ENCODE peak calls at places on chromosomes 7 and 10, in four cellular contexts. I, R, K and Y are unnamed samples.

GRCh38 chr7:81284576-81284975 is 365.7 kb upstream of the SEMA3C start:
- DNase-seq in I (no peak), R (peak), K (no peak), Y (no peak)

GRCh38 chr7:80611779-80612178 is 26.7 kb upstream of the CD36 start:
- DNase-seq in I (peak), R (peak), K (no peak), Y (no peak)

GRCh38 chr7:38975944-38976392 is 1.7 kb upstream of the POU6F2 start:
- DNase-seq in I (no peak), R (no peak), K (no peak), Y (no peak)

GRCh38 chr10:131573256-131574215 is 262.0 kb upstream of the TCERG1L start:
- DNase-seq in I (no peak), R (no peak), K (no peak), Y (no peak)

GRCh38 chr10:110010076-110011069 is 2.6 kb downstream of the ADD3 start:
- DNase-seq in I (peak), R (no peak), K (peak), Y (no peak)

GRCh38 chr7:7119668-7120208 is 62.6 kb upstream of the C1GALT1 start:
- DNase-seq in I (peak), R (no peak), K (no peak), Y (no peak)

GRCh38 chr10:43039629-43040481 is 37.0 kb upstream of the RET start:
- DNase-seq in I (no peak), R (no peak), K (no peak), Y (no peak)

GRCh38 chr7:25314094-25314708 is 85.9 kb upstream of the NPVF start:
- DNase-seq in I (no peak), R (no peak), K (no peak), Y (no peak)

GRCh38 chr10:71575934-71576801 is 143.4 kb downstream of the C10orf105 start:
- DNase-seq in I (no peak), R (no peak), K (no peak), Y (no peak)

GRCh38 chr10:93060887-93061593 is 442 bp downstream of the CYP26C1 start:
- DNase-seq in I (no peak), R (no peak), K (no peak), Y (no peak)

GRCh38 chr7:128019330-128019729 is 11.9 kb downstream of the LRRC4 start:
- DNase-seq in I (no peak), R (no peak), K (no peak), Y (no peak)

GRCh38 chr7:128017880-128018845 is 13.1 kb downstream of the LRRC4 start:
- DNase-seq in I (no peak), R (no peak), K (no peak), Y (no peak)

GRCh38 chr7:128021361-128021760 is 9.9 kb downstream of the LRRC4 start:
- DNase-seq in I (no peak), R (peak), K (no peak), Y (no peak)

GRCh38 chr7:128017460-128017859 is 13.8 kb downstream of the LRRC4 start:
- DNase-seq in I (no peak), R (no peak), K (no peak), Y (no peak)

DNA sequence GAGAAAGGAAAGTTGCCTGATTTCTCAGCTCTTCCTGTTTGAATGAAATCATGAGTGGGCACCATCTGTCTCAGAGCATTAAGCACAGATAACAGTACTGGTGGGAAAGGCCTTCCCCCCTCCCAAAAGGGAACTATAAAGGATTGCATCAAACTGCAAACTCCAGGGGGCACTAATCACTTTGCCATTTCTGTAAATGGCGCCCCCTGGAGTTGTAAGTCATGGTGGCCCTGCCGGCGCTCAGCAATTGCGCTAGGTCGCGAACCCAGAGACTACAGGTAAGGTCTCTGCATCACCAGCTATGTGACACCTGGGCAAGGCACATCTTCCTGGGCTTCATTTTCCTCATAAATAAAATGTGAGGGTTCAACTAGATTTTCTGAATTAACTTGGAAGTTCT is 11.1 kb downstream of the LRRC4 start:
- DNase-seq in I (peak), R (peak), K (peak), Y (no peak)
- TF ChIP-seq TCF7L2 in I (no peak), R (no peak), K (no peak), Y (no peak)

GRCh38 chr7:985915-986741 is 3.1 kb downstream of the CYP2W1 start:
- DNase-seq in I (no peak), R (no peak), K (peak), Y (no peak)
- TF ChIP-seq POLR2AphosphoS5 in I (no peak), R (no peak), K (peak), Y (no peak)

DNA sequence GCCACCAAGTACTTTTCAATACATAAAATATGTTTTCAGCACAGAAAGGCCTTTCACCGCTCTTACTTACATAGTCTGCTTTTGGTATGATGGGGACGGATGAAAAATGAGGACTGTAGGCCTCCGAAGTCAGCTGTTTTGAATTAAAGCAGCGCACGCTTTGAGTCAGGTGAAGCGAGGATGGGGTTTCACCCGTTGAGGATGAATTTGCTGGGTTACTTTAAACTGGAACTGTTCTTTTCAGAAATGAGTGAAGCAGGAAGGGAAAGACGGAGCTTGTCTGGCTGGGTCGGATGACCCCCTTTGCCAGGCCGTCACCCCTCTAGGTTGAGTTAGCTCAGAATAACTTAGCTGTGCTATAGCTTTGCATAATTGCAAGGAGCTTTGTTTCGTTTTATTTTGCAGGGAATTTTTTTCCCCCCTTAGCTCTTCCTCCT is 40.0 kb downstream of the CUX1 start:
- DNase-seq in I (no peak), R (no peak), K (peak), Y (no peak)
- TF ChIP-seq CTCF in I (no peak), R (no peak), K (no peak), Y (no peak)

DNA sequence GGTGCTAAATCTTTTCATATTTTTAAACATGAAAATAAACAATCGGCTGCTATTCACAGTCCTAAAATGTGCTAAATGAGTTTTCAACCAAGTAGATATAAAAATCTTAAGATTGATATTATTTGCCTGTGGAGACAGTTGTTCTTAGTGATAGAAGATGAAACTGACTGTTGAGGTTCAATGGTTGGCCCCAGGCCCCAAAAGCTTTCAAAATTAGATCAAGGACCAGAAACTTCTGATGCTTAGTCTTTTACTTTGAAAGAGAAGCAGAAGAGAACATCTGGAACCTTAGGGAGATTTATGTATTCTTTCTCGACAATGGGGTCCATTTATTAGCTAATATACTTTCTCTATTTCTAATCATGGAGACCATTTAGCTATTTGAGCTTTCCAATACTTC is 155.8 kb downstream of the REEP3 start:
- DNase-seq in I (no peak), R (no peak), K (no peak), Y (no peak)
- TF ChIP-seq TCF7L2 in I (no peak), R (no peak), K (no peak), Y (no peak)

GRCh38 chr7:142583424-142583823 is 165.8 kb upstream of the PRSS1 start:
- DNase-seq in I (no peak), R (peak), K (no peak), Y (peak)
- TF ChIP-seq POLR2AphosphoS5 in I (no peak), R (peak), K (no peak), Y (no peak)